ENCODE peak calls at places on chromosome 13, in four cellular contexts. One of them, this sample, is unnamed.

GRCh38 chr13:53092931-53093330 is 64.3 kb downstream of the OLFM4 start:
- DNase-seq in GF-D8: no peak
- DNase-seq in iris pigment epithelial cell: no peak
- DNase-seq in activated naive CD4-positive, alpha-beta T cell treated with anti-CD3 and anti-CD28 coated beads, Interleukin-2, amount 10 ng/mL, durations not matched to agents 7 days and 5 days: no peak
- DNase-seq in this sample: no peak

GRCh38 chr13:73074101-73074500 is 15.3 kb downstream of the KLF5 start:
- DNase-seq in GF-D8: peak
- DNase-seq in iris pigment epithelial cell: peak
- DNase-seq in activated naive CD4-positive, alpha-beta T cell treated with anti-CD3 and anti-CD28 coated beads, Interleukin-2, amount 10 ng/mL, durations not matched to agents 7 days and 5 days: no peak
- DNase-seq in this sample: no peak

GRCh38 chr13:82747331-82747730 is 1134.9 kb downstream of the SLITRK1 start:
- DNase-seq in GF-D8: no peak
- DNase-seq in iris pigment epithelial cell: no peak
- DNase-seq in activated naive CD4-positive, alpha-beta T cell treated with anti-CD3 and anti-CD28 coated beads, Interleukin-2, amount 10 ng/mL, durations not matched to agents 7 days and 5 days: no peak
- DNase-seq in this sample: no peak

GRCh38 chr13:46507978-46508377 is 45.0 kb upstream of the LRCH1 start:
- DNase-seq in GF-D8: peak
- DNase-seq in iris pigment epithelial cell: peak
- DNase-seq in activated naive CD4-positive, alpha-beta T cell treated with anti-CD3 and anti-CD28 coated beads, Interleukin-2, amount 10 ng/mL, durations not matched to agents 7 days and 5 days: no peak
- DNase-seq in this sample: no peak

GRCh38 chr13:66407159-66407558 is 823.0 kb downstream of the PCDH9 start:
- DNase-seq in GF-D8: no peak
- DNase-seq in iris pigment epithelial cell: peak
- DNase-seq in activated naive CD4-positive, alpha-beta T cell treated with anti-CD3 and anti-CD28 coated beads, Interleukin-2, amount 10 ng/mL, durations not matched to agents 7 days and 5 days: no peak
- DNase-seq in this sample: no peak

GRCh38 chr13:100108913-100109507 is 20.1 kb downstream of the PCCA start:
- DNase-seq in GF-D8: no peak
- DNase-seq in iris pigment epithelial cell: no peak
- DNase-seq in activated naive CD4-positive, alpha-beta T cell treated with anti-CD3 and anti-CD28 coated beads, Interleukin-2, amount 10 ng/mL, durations not matched to agents 7 days and 5 days: no peak
- DNase-seq in this sample: no peak

GRCh38 chr13:86838411-86839120 is 832.6 kb upstream of the SLITRK5 start:
- DNase-seq in GF-D8: no peak
- DNase-seq in iris pigment epithelial cell: no peak
- DNase-seq in activated naive CD4-positive, alpha-beta T cell treated with anti-CD3 and anti-CD28 coated beads, Interleukin-2, amount 10 ng/mL, durations not matched to agents 7 days and 5 days: no peak
- DNase-seq in this sample: no peak

GRCh38 chr13:95039415-95039814 is 261.8 kb downstream of the ABCC4 start:
- DNase-seq in GF-D8: no peak
- DNase-seq in iris pigment epithelial cell: peak
- DNase-seq in activated naive CD4-positive, alpha-beta T cell treated with anti-CD3 and anti-CD28 coated beads, Interleukin-2, amount 10 ng/mL, durations not matched to agents 7 days and 5 days: no peak
- DNase-seq in this sample: no peak

GRCh38 chr13:113853518-113854237 is 10.2 kb downstream of the GAS6 start:
- DNase-seq in GF-D8: no peak
- DNase-seq in iris pigment epithelial cell: no peak
- DNase-seq in activated naive CD4-positive, alpha-beta T cell treated with anti-CD3 and anti-CD28 coated beads, Interleukin-2, amount 10 ng/mL, durations not matched to agents 7 days and 5 days: peak
- DNase-seq in this sample: peak

GRCh38 chr13:108086678-108087077 is 128.7 kb downstream of the LIG4 start:
- DNase-seq in GF-D8: no peak
- DNase-seq in iris pigment epithelial cell: peak
- DNase-seq in activated naive CD4-positive, alpha-beta T cell treated with anti-CD3 and anti-CD28 coated beads, Interleukin-2, amount 10 ng/mL, durations not matched to agents 7 days and 5 days: no peak
- DNase-seq in this sample: no peak

GRCh38 chr13:105177265-105177900 is 1358.1 kb downstream of the EFNB2 start:
- DNase-seq in GF-D8: peak
- DNase-seq in iris pigment epithelial cell: peak
- DNase-seq in activated naive CD4-positive, alpha-beta T cell treated with anti-CD3 and anti-CD28 coated beads, Interleukin-2, amount 10 ng/mL, durations not matched to agents 7 days and 5 days: no peak
- DNase-seq in this sample: no peak

GRCh38 chr13:24041822-24042221 is 118.7 kb upstream of the SPATA13 start:
- DNase-seq in GF-D8: no peak
- DNase-seq in iris pigment epithelial cell: no peak
- DNase-seq in activated naive CD4-positive, alpha-beta T cell treated with anti-CD3 and anti-CD28 coated beads, Interleukin-2, amount 10 ng/mL, durations not matched to agents 7 days and 5 days: no peak
- DNase-seq in this sample: no peak

GRCh38 chr13:40975441-40975840 is 43.7 kb downstream of the ELF1 start:
- DNase-seq in GF-D8: no peak
- DNase-seq in iris pigment epithelial cell: no peak
- DNase-seq in activated naive CD4-positive, alpha-beta T cell treated with anti-CD3 and anti-CD28 coated beads, Interleukin-2, amount 10 ng/mL, durations not matched to agents 7 days and 5 days: no peak
- DNase-seq in this sample: no peak

GRCh38 chr13:114131581-114132418 is 623 bp downstream of the RASA3 start:
- DNase-seq in GF-D8: no peak
- DNase-seq in iris pigment epithelial cell: peak
- DNase-seq in activated naive CD4-positive, alpha-beta T cell treated with anti-CD3 and anti-CD28 coated beads, Interleukin-2, amount 10 ng/mL, durations not matched to agents 7 days and 5 days: peak
- DNase-seq in this sample: no peak

GRCh38 chr13:38735655-38736440 is 49.0 kb downstream of the FREM2 start:
- DNase-seq in GF-D8: no peak
- DNase-seq in iris pigment epithelial cell: no peak
- DNase-seq in activated naive CD4-positive, alpha-beta T cell treated with anti-CD3 and anti-CD28 coated beads, Interleukin-2, amount 10 ng/mL, durations not matched to agents 7 days and 5 days: no peak
- DNase-seq in this sample: no peak

GRCh38 chr13:40787062-40787461 is 2.3 kb upstream of the SLC25A15 start:
- DNase-seq in GF-D8: no peak
- DNase-seq in iris pigment epithelial cell: peak
- DNase-seq in activated naive CD4-positive, alpha-beta T cell treated with anti-CD3 and anti-CD28 coated beads, Interleukin-2, amount 10 ng/mL, durations not matched to agents 7 days and 5 days: no peak
- DNase-seq in this sample: no peak

GRCh38 chr13:25961294-25961693 is 90.5 kb downstream of the SHISA2 start:
- DNase-seq in GF-D8: no peak
- DNase-seq in iris pigment epithelial cell: no peak
- DNase-seq in activated naive CD4-positive, alpha-beta T cell treated with anti-CD3 and anti-CD28 coated beads, Interleukin-2, amount 10 ng/mL, durations not matched to agents 7 days and 5 days: no peak
- DNase-seq in this sample: no peak

This sample was measured in mesothelial cell of epicardium.